ENCODE peak calls at places on chromosome 19, in five cellular contexts. P is hippocampal formation, N is T-helper 22 cell, A is brain microvascular endothelial cell, B is GM04504. G is an unnamed sample.

GRCh38 chr19:36686365-36687213 is 823 bp upstream of the ZNF567 start:
- DNase-seq in B (no peak), N (no peak), A (peak; percentile 5), P (no peak), G (no peak)

GRCh38 chr19:38444026-38444425 is 10.5 kb downstream of the RYR1 start:
- DNase-seq in P (no peak), B (no peak), A (no peak), N (no peak), G (no peak)

GRCh38 chr19:17202249-17202648 is 12.9 kb upstream of the USE1 start:
- DNase-seq in N (no peak), A (no peak), B (no peak), P (no peak), G (no peak)

GRCh38 chr19:46878613-46879375 is 18.0 kb downstream of the ARHGAP35 start:
- DNase-seq in A (peak; percentile 91), N (no peak), P (no peak), B (peak; percentile 71), G (no peak)

GRCh38 chr19:17510220-17510993 is 1.0 kb upstream of the PGLS start:
- DNase-seq in N (no peak), B (no peak), P (no peak), A (no peak), G (no peak)

GRCh38 chr19:50720921-50721291 is 1.3 kb upstream of the SHANK1 start:
- DNase-seq in N (no peak), B (peak; percentile 64), P (no peak), A (no peak), G (no peak)

GRCh38 chr19:54837542-54837941 is 12.7 kb upstream of the KIR3DL2 start:
- DNase-seq in P (no peak), B (no peak), A (no peak), N (no peak), G (no peak)

GRCh38 chr19:1074512-1075283 is 7.7 kb downstream of the ARHGAP45 start:
- DNase-seq in B (no peak), N (peak; percentile 91), P (peak; percentile 33), A (no peak), G (peak; percentile 59)

GRCh38 chr19:35404879-35405622 is 34.2 kb downstream of the GPR42 start:
- DNase-seq in N (no peak), B (peak; percentile 90), A (peak; percentile 81), P (no peak), G (no peak)

GRCh38 chr19:18478545-18479311 is 40.8 kb upstream of the ISYNA1 start:
- DNase-seq in A (peak; percentile 73), P (peak; percentile 31), N (peak; percentile 70), B (peak; percentile 88), G (peak; percentile 39)

GRCh38 chr19:4555657-4556561 is 3.6 kb downstream of the SEMA6B start:
- DNase-seq in B (no peak), P (no peak), A (no peak), N (no peak), G (no peak)

GRCh38 chr19:41588497-41589209 is 12.7 kb downstream of the CEACAM21 start:
- DNase-seq in N (no peak), B (peak; percentile 5), P (no peak), A (peak; percentile 39), G (no peak)